ENCODE peak calls at places on chromosome 14, in six cellular contexts. Q, E, P, X, N and C are unnamed samples.

GRCh38 chr14:80764921-80765507 is 176.5 kb downstream of the CEP128 start:
- DNase-seq in Q (no peak), X (no peak), E (no peak), P (no peak), N (no peak), C (no peak)

GRCh38 chr14:55073856-55074255 is 22.4 kb downstream of the MAPK1IP1L start:
- DNase-seq in N (no peak), E (no peak), P (no peak), X (no peak), Q (no peak), C (no peak)

GRCh38 chr14:89387922-89388685 is 28.9 kb downstream of the FOXN3 start:
- DNase-seq in N (no peak), E (no peak), X (no peak), P (no peak), Q (no peak), C (no peak)

GRCh38 chr14:20836668-20837338 is 34.2 kb upstream of the RNASE1 start:
- DNase-seq in X (peak), E (no peak), N (peak), P (peak), Q (peak), C (no peak)

GRCh38 chr14:26917086-26917485 is 319.3 kb upstream of the NOVA1 start:
- DNase-seq in Q (peak), P (peak), E (no peak), N (no peak), X (no peak), C (no peak)

GRCh38 chr14:99936056-99936455 is 129.2 kb upstream of the EVL start:
- DNase-seq in P (no peak), N (no peak), X (peak), Q (no peak), E (no peak), C (no peak)

GRCh38 chr14:87873741-87874140 is 119.2 kb downstream of the GALC start:
- DNase-seq in Q (no peak), P (no peak), X (no peak), N (no peak), E (no peak), C (no peak)

GRCh38 chr14:50619569-50620141 is 48.5 kb downstream of the SAV1 start:
- DNase-seq in X (peak), Q (peak), P (no peak), N (no peak), E (no peak), C (no peak)

GRCh38 chr14:102421366-102422057 is 58.8 kb downstream of the TECPR2 start:
- DNase-seq in X (no peak), E (no peak), Q (no peak), N (no peak), P (no peak), C (no peak)

GRCh38 chr14:34874386-34875030 is 652 bp downstream of the BAZ1A start:
- DNase-seq in X (peak), P (peak), Q (peak), E (peak), N (peak), C (no peak)

GRCh38 chr14:67269338-67270060 is 28.3 kb downstream of the PALS1 start:
- DNase-seq in N (no peak), P (no peak), Q (no peak), E (no peak), X (no peak), C (no peak)

GRCh38 chr14:73786942-73787759 is 64.5 kb upstream of the PTGR2 start:
- DNase-seq in P (peak), N (peak), E (no peak), X (no peak), Q (peak), C (no peak)

GRCh38 chr14:26415618-26416123 is 182.2 kb downstream of the NOVA1 start:
- DNase-seq in P (peak), X (no peak), E (peak), N (peak), Q (peak), C (no peak)

GRCh38 chr14:30221546-30221945 is 293.9 kb upstream of the PRKD1 start:
- DNase-seq in X (no peak), E (no peak), N (no peak), Q (no peak), P (no peak), C (no peak)

GRCh38 chr14:68786491-68787234 is 6.2 kb downstream of the ZFP36L1 start:
- DNase-seq in Q (peak), P (peak), E (no peak), N (peak), X (no peak), C (no peak)

GRCh38 chr14:95402184-95402583 is 82.5 kb upstream of the CLMN start:
- DNase-seq in Q (no peak), E (no peak), P (no peak), X (no peak), N (no peak), C (no peak)

GRCh38 chr14:22865424-22866215 is 5.9 kb upstream of the LRP10 start:
- DNase-seq in X (no peak), Q (no peak), N (no peak), E (no peak), P (no peak), C (no peak)

GRCh38 chr14:67018720-67019119 is 170.5 kb upstream of the GARIN2 start:
- DNase-seq in X (no peak), N (no peak), Q (no peak), E (no peak), P (no peak), C (no peak)

GRCh38 chr14:89721991-89722390 is 232.5 kb downstream of the EFCAB11 start:
- DNase-seq in X (no peak), E (no peak), N (no peak), P (peak), Q (peak), C (no peak)

GRCh38 chr14:68380304-68380840 is 412.5 kb downstream of the ZFP36L1 start:
- DNase-seq in Q (no peak), E (no peak), P (no peak), N (no peak), X (no peak), C (no peak)

GRCh38 chr14:67819563-67820411 is at the start of gene RAD51B:
- DNase-seq in Q (peak), P (peak), N (peak), X (peak), E (peak), C (no peak)

GRCh38 chr14:24330973-24331674 is 3.7 kb downstream of the ADCY4 start:
- DNase-seq in Q (no peak), P (no peak), E (no peak), X (no peak), N (no peak), C (no peak)

GRCh38 chr14:32542507-32542906 is 213.4 kb downstream of the AKAP6 start:
- DNase-seq in N (no peak), E (no peak), Q (no peak), X (no peak), P (peak), C (no peak)

GRCh38 chr14:65927871-65928270 is 515.3 kb downstream of the FUT8 start:
- DNase-seq in Q (no peak), N (peak), E (no peak), X (no peak), P (no peak), C (no peak)

GRCh38 chr14:65411656-65412188 is 808 bp upstream of the FUT8 start:
- DNase-seq in E (peak), X (peak), Q (peak), N (peak), P (peak), C (peak)

GRCh38 chr14:33791971-33792370 is 158.9 kb downstream of the EGLN3 start:
- DNase-seq in X (no peak), E (no peak), Q (no peak), P (no peak), N (no peak), C (no peak)

GRCh38 chr14:64569108-64570045 is 19.6 kb downstream of the PPP1R36 start:
- DNase-seq in N (peak), E (peak), P (peak), Q (peak), X (peak), C (no peak)

GRCh38 chr14:64387232-64387737 is 868 bp upstream of the MTHFD1 start:
- DNase-seq in E (no peak), Q (peak), X (no peak), P (no peak), N (no peak), C (peak)

GRCh38 chr14:24775919-24776318 is 141.9 kb upstream of the GZMB start:
- DNase-seq in X (no peak), Q (no peak), N (no peak), P (no peak), E (no peak), C (no peak)

GRCh38 chr14:89614009-89614691 is 197.1 kb upstream of the FOXN3 start:
- DNase-seq in E (no peak), X (no peak), N (no peak), Q (no peak), P (no peak), C (no peak)

GRCh38 chr14:92986254-92987147 is 63.6 kb downstream of the CHGA start:
- DNase-seq in N (peak), E (no peak), Q (peak), P (peak), X (peak), C (no peak)

GRCh38 chr14:70254476-70254961 is 65.8 kb upstream of the SLC8A3 start:
- DNase-seq in Q (peak), N (peak), P (peak), E (no peak), X (no peak), C (no peak)

GRCh38 chr14:106528717-106529116 is 1002.3 kb downstream of the TMEM121 start:
- DNase-seq in N (no peak), P (no peak), Q (no peak), E (no peak), X (no peak), C (no peak)

DNA sequence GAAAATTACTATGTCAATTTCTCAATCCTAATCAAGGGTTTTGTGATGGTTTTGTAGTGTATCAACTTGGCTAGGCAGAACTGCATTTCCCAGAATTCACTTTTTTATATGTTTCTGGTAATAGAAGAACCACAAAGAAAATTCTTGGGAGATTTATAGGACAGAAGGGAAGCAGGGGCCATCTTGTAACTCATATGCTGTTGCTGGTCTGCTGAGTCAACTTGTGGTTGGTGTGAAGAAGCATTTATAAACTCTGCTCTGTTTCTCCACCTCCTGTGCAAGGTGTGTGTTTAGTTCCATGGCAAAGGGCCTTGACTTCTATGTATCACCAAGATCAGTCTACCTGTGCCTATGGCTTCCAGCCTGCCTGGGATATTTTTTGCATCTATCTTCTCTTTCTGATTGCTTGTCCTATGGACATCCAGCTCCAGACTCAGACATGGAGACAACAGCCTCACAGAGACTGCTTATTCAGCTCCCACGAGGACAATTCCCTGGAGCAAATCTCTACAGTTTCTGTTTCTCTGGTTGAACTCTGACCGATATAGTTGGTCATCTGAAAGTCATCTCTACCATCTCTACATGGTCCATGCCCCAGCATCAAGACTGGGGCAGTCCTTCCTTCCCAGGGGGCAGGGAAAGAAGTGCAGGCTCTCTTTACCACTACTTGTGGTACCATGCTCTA is 364.3 kb upstream of the DDHD1 start:
- DNase-seq in P (no peak), E (no peak), X (no peak), Q (no peak), N (no peak), C (no peak)
- TF ChIP-seq POLR2A in P (no peak), E (no peak), X (no peak), Q (no peak), N (no peak), C (no peak)

GRCh38 chr14:105047283-105048016 is 17.8 kb downstream of the GPR132 start:
- DNase-seq in P (no peak), Q (no peak), N (no peak), E (no peak), X (no peak), C (peak)

GRCh38 chr14:105046891-105047282 is 18.3 kb downstream of the GPR132 start:
- DNase-seq in Q (no peak), E (no peak), N (no peak), X (no peak), P (no peak), C (no peak)

GRCh38 chr14:105042813-105043212 is 21.9 kb upstream of the CDCA4 start:
- DNase-seq in N (no peak), X (no peak), Q (no peak), P (no peak), E (no peak), C (no peak)

GRCh38 chr14:105043656-105044055 is 21.6 kb downstream of the GPR132 start:
- DNase-seq in P (no peak), N (no peak), Q (no peak), E (no peak), X (no peak), C (no peak)

GRCh38 chr14:105045710-105046326 is 19.4 kb downstream of the GPR132 start:
- DNase-seq in P (peak), X (peak), N (peak), E (peak), Q (peak), C (no peak)
- TF ChIP-seq POLR2A in P (no peak), X (no peak), N (no peak), E (no peak), Q (no peak), C (no peak)

GRCh38 chr14:75280831-75281690 is 2.4 kb downstream of the FOS start:
- DNase-seq in N (no peak), X (no peak), P (peak), E (no peak), Q (peak), C (no peak)
- TF ChIP-seq POLR2A in N (peak), X (no peak), P (peak), E (peak), Q (no peak), C (no peak)

GRCh38 chr14:103432627-103433026 is 47.4 kb downstream of the MARK3 start:
- DNase-seq in E (no peak), Q (no peak), P (no peak), X (no peak), N (no peak), C (no peak)

GRCh38 chr14:103433902-103434563 is 48.8 kb downstream of the MARK3 start:
- DNase-seq in Q (no peak), X (no peak), N (no peak), E (no peak), P (no peak), C (no peak)

GRCh38 chr14:103434868-103435442 is 49.7 kb downstream of the MARK3 start:
- DNase-seq in N (no peak), Q (no peak), E (no peak), P (no peak), X (no peak), C (no peak)

GRCh38 chr14:103442288-103442687 is 57.1 kb downstream of the MARK3 start:
- DNase-seq in P (no peak), X (no peak), Q (no peak), E (no peak), N (no peak), C (no peak)

GRCh38 chr14:103436533-103436932 is 51.3 kb downstream of the MARK3 start:
- DNase-seq in P (no peak), Q (peak), N (no peak), E (no peak), X (no peak), C (no peak)
- TF ChIP-seq POLR2A in P (no peak), Q (no peak), N (no peak), E (no peak), X (no peak), C (no peak)